ENCODE peak calls at places on chromosomes 7 and 10, in five cellular contexts. J is HepG2, V is transverse colon, U is stomach, G is A549. D is an unnamed sample.

GRCh38 chr7:93228302-93228701 is 2.0 kb upstream of the HEPACAM2 start:
- DNase-seq in U (no peak), J (peak; percentile 56), G (peak; percentile 38), V (no peak), D (no peak)

GRCh38 chr10:120460776-120461175 is 3.7 kb downstream of the PLPP4 start:
- DNase-seq in U (no peak), V (no peak), G (no peak), J (no peak), D (no peak)

GRCh38 chr10:36019749-36020148 is 377.7 kb upstream of the FZD8 start:
- DNase-seq in V (no peak), U (no peak), G (no peak), J (no peak), D (no peak)

GRCh38 chr7:117666019-117666418 is 186.2 kb downstream of the CFTR start:
- DNase-seq in G (peak; percentile 40), J (no peak), U (no peak), V (no peak), D (no peak)

GRCh38 chr10:76547352-76547972 is 1090.1 kb downstream of the KCNMA1 start:
- DNase-seq in J (peak; percentile 74), U (peak; percentile 88), G (peak; percentile 50), V (peak; percentile 82), D (peak; percentile 88)

GRCh38 chr7:99012722-99013121 is 131.2 kb downstream of the SMURF1 start:
- DNase-seq in G (no peak), J (no peak), U (peak; percentile 17), V (no peak), D (peak; percentile 24)

GRCh38 chr10:71634531-71635164 is 84.9 kb downstream of the C10orf105 start:
- DNase-seq in J (no peak), U (peak; percentile 68), V (peak; percentile 60), G (no peak), D (no peak)

GRCh38 chr7:707296-708000 is 19.1 kb upstream of the DNAAF5 start:
- DNase-seq in V (no peak), J (no peak), G (no peak), U (no peak), D (no peak)

GRCh38 chr10:88028072-88028471 is 164.6 kb downstream of the PTEN start:
- DNase-seq in G (no peak), J (no peak), V (no peak), U (no peak), D (no peak)

GRCh38 chr10:55311823-55312431 is 510.9 kb upstream of the PCDH15 start:
- DNase-seq in V (no peak), J (no peak), U (no peak), G (no peak), D (no peak)

GRCh38 chr10:44020322-44021111 is 364.4 kb downstream of the CXCL12 start:
- DNase-seq in G (no peak), U (peak; percentile 40), J (no peak), V (peak; percentile 28), D (no peak)

GRCh38 chr10:75606203-75606779 is 174.9 kb downstream of the LRMDA start:
- DNase-seq in J (peak; percentile 77), G (no peak), V (no peak), U (no peak), D (no peak)

GRCh38 chr10:22724773-22725172 is 10.4 kb upstream of the PIP4K2A start:
- DNase-seq in J (no peak), G (no peak), V (no peak), U (no peak), D (no peak)

GRCh38 chr10:22723343-22723779 is 9.0 kb upstream of the PIP4K2A start:
- DNase-seq in V (peak; percentile 21), U (no peak), J (no peak), G (no peak), D (no peak)

GRCh38 chr10:22720667-22721066 is 6.3 kb upstream of the PIP4K2A start:
- DNase-seq in J (no peak), U (no peak), G (no peak), V (no peak), D (no peak)

GRCh38 chr10:22723783-22724182 is 9.4 kb upstream of the PIP4K2A start:
- DNase-seq in J (no peak), V (no peak), G (no peak), U (no peak), D (no peak)

DNA sequence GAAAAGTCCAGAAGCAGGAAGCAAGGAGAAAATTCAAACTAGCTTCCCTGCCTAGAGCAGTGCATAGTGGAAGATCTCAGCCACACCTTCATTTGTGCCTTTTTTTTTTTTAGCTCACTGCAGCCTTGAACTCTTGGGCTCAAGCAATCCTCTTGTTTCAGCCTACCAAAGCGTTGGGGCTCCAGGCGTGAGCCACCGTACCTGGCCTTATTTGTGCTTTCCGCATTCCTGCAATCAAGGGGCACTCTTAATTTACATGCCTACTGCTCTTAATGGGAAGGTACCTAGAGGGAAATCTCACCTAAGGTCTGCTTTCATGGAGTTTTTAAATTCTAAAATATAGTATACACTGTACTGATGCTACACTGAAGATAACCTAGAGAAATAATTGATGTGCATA is 8.4 kb upstream of the PIP4K2A start:
- DNase-seq in G (no peak), J (no peak), V (no peak), U (no peak), D (no peak)
- TF ChIP-seq EP300 in G (no peak), J (no peak), V (no peak), U (no peak), D (no peak)

DNA sequence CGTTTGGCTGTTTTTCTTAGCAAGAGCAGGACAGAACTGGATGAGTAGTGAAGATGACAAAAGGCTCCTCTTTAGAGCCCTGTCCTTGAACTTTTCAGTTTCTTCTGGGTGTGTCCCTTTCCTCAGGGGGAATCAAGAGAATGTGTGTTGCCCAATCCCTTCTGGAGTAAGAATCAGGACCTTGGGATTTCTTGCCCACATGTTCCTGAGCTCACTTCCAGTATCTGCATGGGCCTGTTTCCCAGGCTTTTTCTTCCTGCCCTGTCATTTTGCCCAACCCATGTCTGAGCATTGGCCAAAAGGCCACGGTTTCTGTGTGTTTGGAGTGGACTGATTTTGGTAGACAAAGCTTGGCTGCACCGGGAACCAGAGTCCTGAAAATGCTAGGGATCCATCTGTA is 195.8 kb upstream of the CSTF2T start:
- DNase-seq in V (no peak), J (no peak), G (no peak), U (no peak), D (peak; percentile 83)
- TF ChIP-seq EP300 in V (no peak), J (no peak), G (no peak), U (no peak), D (no peak)

DNA sequence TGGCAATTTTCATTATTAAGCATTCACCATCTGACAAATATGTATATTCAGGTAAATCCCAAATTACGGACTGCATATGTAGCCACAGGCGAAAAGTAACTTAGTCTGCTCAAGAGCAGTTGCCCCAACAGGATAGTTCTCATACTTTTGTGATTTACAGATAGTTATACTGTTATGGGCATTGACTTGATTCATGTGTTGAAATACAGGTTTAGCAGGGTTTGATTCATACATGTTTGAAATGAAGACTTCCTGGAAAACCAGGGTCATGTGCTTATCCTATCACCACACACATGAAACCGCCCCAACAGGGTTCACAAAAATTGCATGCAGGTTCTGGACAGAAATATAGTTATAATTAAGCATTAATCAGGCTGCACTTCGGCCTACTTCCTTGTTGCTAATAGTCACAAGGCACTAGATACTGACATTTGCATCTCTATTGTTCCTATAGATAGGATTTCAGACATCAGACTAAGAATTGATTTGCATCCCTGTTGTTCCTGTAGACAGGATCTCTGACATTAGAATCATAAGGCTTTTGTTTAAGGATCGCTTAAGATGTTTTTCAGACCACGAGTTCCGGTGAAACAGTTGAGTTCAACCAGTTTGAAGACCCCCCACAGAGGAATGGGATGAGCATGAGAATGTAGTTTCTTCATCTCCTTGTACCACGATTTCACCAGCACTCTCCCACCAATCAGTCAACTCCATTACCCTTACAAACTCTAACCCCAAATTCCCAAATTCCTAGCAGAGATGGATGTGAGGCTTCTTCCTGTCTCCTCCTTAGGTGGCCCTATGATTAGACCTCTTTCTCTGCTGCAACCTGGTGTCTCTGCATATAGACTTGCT is 2.0 kb upstream of the ZNF398 start:
- DNase-seq in J (no peak), G (no peak), V (no peak), U (no peak), D (no peak)
- TF ChIP-seq EP300 in J (no peak), G (no peak), V (no peak), U (no peak), D (no peak)

GRCh38 chr7:96236198-96237039 is 85.5 kb downstream of the SLC25A13 start:
- DNase-seq in J (no peak), U (no peak), G (no peak), V (no peak), D (no peak)
- TF ChIP-seq EP300 in J (no peak), U (no peak), G (no peak), V (no peak), D (no peak)

GRCh38 chr10:60964257-60965235 is 20.6 kb upstream of the RHOBTB1 start:
- DNase-seq in U (peak; percentile 65), V (peak; percentile 71), G (peak; percentile 65), J (peak; percentile 63), D (peak; percentile 86)
- TF ChIP-seq EP300 in U (no peak), V (no peak), G (peak; percentile 12), J (no peak), D (no peak)

DNA sequence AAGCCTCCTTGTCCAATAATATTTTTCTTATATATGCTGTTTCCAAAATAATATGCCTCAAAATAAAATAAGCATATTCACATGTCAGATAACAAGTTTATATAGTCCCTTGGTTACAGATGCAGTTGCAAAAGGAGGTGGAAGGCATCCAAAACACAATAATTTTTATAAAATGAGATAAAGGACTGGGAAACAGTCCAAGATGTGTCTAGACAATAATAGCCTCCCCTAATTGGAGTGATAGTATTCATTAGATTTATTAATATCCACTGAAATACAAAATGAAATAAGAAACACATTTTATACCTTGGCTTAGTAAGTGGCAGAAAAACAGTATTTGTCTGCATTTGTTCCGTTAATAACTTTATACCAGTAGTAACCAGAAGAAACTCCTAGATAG is 30.3 kb downstream of the BCAP29 start:
- DNase-seq in U (no peak), G (no peak), J (no peak), V (no peak), D (no peak)
- TF ChIP-seq EP300 in U (no peak), G (no peak), J (no peak), V (no peak), D (no peak)

DNA sequence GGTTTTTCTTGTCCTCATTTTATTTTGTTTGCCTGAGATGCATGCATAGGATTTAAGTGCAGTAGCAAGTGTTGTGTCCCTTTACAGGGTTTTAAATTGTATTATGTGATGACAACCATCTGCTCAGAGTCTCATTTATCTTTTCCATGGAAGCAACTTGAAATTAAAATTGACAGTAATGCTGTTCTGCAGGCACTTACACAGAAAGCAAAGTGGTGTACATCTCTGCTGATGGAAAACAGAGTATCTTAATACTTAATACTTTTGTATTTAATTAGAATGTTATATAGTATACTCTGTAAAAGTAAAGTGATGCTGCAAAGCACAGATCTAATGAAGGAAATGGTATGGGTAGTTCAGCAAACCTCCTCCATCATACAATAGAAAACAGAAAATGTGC is 482.9 kb downstream of the POM121L12 start:
- DNase-seq in U (no peak), J (no peak), G (no peak), V (no peak), D (no peak)
- TF ChIP-seq EP300 in U (no peak), J (no peak), G (no peak), V (no peak), D (no peak)